ENCODE peak calls at places on chromosomes 6 and 20, in ten cellular contexts. J is stomach, E is A549, R is HCT116, V is uterus, N is upper lobe of left lung, Z is vagina, U is HepG2, D is IMR-90, O is ovary. P is an unnamed sample.
A peak's percentile ranks its signal among the peaks of the same experiment; 100 is the strongest.

GRCh38 chr6:41571066-41571780 is 25.0 kb downstream of the FOXP4 start:
- DNase-seq in J (no peak), E (no peak), R (no peak), V (peak; percentile 44), N (no peak), Z (no peak), U (no peak), D (no peak), O (no peak), P (peak; percentile 93)

GRCh38 chr6:145546265-145546664 is 189.1 kb downstream of the EPM2A start:
- DNase-seq in J (no peak), E (no peak), R (no peak), V (no peak), N (no peak), Z (no peak), U (no peak), D (no peak), O (no peak), P (no peak)

GRCh38 chr6:135277422-135277821 is 96.3 kb downstream of the MYB start:
- DNase-seq in J (no peak), E (no peak), R (no peak), V (no peak), N (no peak), Z (no peak), U (no peak), D (no peak), O (no peak), P (no peak)

GRCh38 chr6:163137504-163137903 is 277.0 kb upstream of the QKI start:
- DNase-seq in J (no peak), E (no peak), R (no peak), V (no peak), N (no peak), Z (no peak), U (no peak), D (no peak), O (no peak), P (no peak)

GRCh38 chr6:42165016-42165415 is 8.1 kb upstream of the GUCA1A start:
- DNase-seq in J (no peak), E (no peak), R (no peak), V (no peak), N (no peak), Z (no peak), U (no peak), D (peak; percentile 71), O (no peak), P (peak; percentile 38)

GRCh38 chr6:9482030-9482731 is 932.7 kb downstream of the TFAP2A start:
- DNase-seq in J (no peak), E (peak; percentile 44), R (peak; percentile 78), V (no peak), N (no peak), Z (no peak), U (no peak), D (peak; percentile 96), O (no peak), P (no peak)

GRCh38 chr6:113103618-113104390 is 753.3 kb upstream of the MARCKS start:
- DNase-seq in J (no peak), E (no peak), R (no peak), V (no peak), N (no peak), Z (no peak), U (no peak), D (peak; percentile 74), O (no peak), P (no peak)

GRCh38 chr6:153814136-153814535 is 224.9 kb upstream of the OPRM1 start:
- DNase-seq in J (no peak), E (no peak), R (no peak), V (no peak), N (no peak), Z (no peak), U (no peak), D (no peak), O (no peak), P (no peak)

GRCh38 chr6:119742188-119742803 is 392.7 kb upstream of the MAN1A1 start:
- DNase-seq in J (peak; percentile 67), E (no peak), R (peak; percentile 53), V (no peak), N (peak; percentile 44), Z (no peak), U (peak; percentile 54), D (peak; percentile 24), O (no peak), P (peak; percentile 65)

GRCh38 chr6:107539849-107540464 is 50.0 kb downstream of the SOBP start:
- DNase-seq in J (no peak), E (no peak), R (no peak), V (no peak), N (no peak), Z (no peak), U (no peak), D (no peak), O (no peak), P (no peak)

GRCh38 chr6:53615633-53616449 is 49.7 kb downstream of the KLHL31 start:
- DNase-seq in J (peak; percentile 38), E (peak; percentile 80), R (peak; percentile 99), V (no peak), N (no peak), Z (no peak), U (peak; percentile 100), D (peak; percentile 91), O (no peak), P (peak; percentile 61)

GRCh38 chr20:45951925-45952834 is 17.7 kb downstream of the PCIF1 start:
- DNase-seq in J (no peak), E (no peak), R (no peak), V (no peak), N (no peak), Z (no peak), U (no peak), D (no peak), O (peak; percentile 17), P (no peak)

GRCh38 chr20:45949542-45950329 is 15.3 kb downstream of the PCIF1 start:
- DNase-seq in J (no peak), E (no peak), R (no peak), V (no peak), N (no peak), Z (no peak), U (no peak), D (no peak), O (peak; percentile 49), P (no peak)

GRCh38 chr20:45951474-45951873 is 17.0 kb downstream of the PCIF1 start:
- DNase-seq in J (no peak), E (no peak), R (no peak), V (no peak), N (no peak), Z (no peak), U (no peak), D (no peak), O (no peak), P (no peak)

GRCh38 chr20:45948742-45949541 is 14.5 kb downstream of the PCIF1 start:
- DNase-seq in J (no peak), E (no peak), R (no peak), V (no peak), N (no peak), Z (no peak), U (no peak), D (no peak), O (no peak), P (no peak)

GRCh38 chr20:45950330-45950646 is 15.8 kb downstream of the PCIF1 start:
- DNase-seq in J (no peak), E (no peak), R (no peak), V (no peak), N (no peak), Z (no peak), U (no peak), D (no peak), O (no peak), P (no peak)
- TF ChIP-seq POLR2A in J (no peak), E (no peak), R (no peak), V (no peak), N (no peak), Z (no peak), U (no peak), D (no peak), O (peak; percentile 10), P (no peak)

GRCh38 chr6:130371921-130372320 is 6.1 kb downstream of the TMEM200A start:
- DNase-seq in J (no peak), E (no peak), R (no peak), V (no peak), N (no peak), Z (no peak), U (no peak), D (no peak), O (no peak), P (no peak)
- H3K9me3 ChIP-seq in J (no peaks in the 10 kb centered on the region), E (no peaks in the 10 kb centered on the region), R (no peaks in the 10 kb centered on the region), V (no peaks in the 10 kb centered on the region), N (no peaks in the 10 kb centered on the region), Z (no peaks in the 10 kb centered on the region), U (no peaks in the 10 kb centered on the region), D (no peaks in the 10 kb centered on the region), O (no peaks in the 10 kb centered on the region), P (no peaks in the 10 kb centered on the region)

DNA sequence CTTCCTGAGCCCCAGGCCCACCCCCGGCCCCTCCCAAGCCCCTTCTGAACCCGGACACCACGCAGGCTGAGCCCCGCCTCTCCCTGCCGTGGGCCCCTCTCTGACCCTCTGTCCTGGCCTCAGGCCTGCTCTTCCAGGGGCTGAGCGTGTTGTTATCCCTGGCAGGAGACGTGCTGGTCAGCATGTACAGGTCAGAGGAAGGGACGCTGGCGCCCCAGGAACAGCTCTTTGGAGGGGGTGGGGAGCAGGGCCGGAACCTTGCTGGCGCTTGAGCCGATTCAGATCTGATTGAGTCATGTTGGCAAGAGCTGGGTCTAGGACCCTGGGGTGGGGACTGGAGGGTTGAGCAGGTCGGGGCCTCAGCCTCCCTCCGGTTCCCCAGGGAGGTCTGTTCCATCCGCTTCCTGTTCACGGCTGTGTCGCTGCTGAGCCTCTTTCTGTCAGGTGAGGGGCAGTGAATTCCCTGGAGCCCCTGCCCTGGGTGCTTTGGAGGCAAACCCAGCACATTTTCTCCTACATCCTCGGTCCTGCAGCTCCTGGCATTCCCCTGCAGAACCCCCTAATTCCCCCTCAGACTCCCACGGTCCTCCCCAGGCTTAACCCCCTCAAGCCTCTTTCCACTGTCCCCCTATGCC is 1.9 kb downstream of the SPAG4 start:
- DNase-seq in J (peak; percentile 55), E (peak; percentile 85), R (no peak), V (peak; percentile 64), N (peak; percentile 56), Z (no peak), U (peak; percentile 92), D (peak; percentile 53), O (peak; percentile 76), P (peak; percentile 51)
- TF ChIP-seq POLR2A in J (no peak), E (no peak), R (no peak), V (no peak), N (no peak), Z (no peak), U (peak; percentile 77), D (no peak), O (no peak), P (no peak)

GRCh38 chr6:76166874-76167273 is 94.4 kb upstream of the IMPG1 start:
- DNase-seq in J (no peak), E (no peak), R (no peak), V (no peak), N (no peak), Z (no peak), U (no peak), D (no peak), O (no peak), P (no peak)

GRCh38 chr6:76162811-76163210 is 90.3 kb upstream of the IMPG1 start:
- DNase-seq in J (no peak), E (no peak), R (no peak), V (no peak), N (no peak), Z (no peak), U (no peak), D (no peak), O (no peak), P (no peak)

GRCh38 chr6:76165471-76166221 is 93.2 kb upstream of the IMPG1 start:
- DNase-seq in J (no peak), E (no peak), R (no peak), V (no peak), N (no peak), Z (no peak), U (no peak), D (no peak), O (peak; percentile 11), P (no peak)

GRCh38 chr6:76166297-76166696 is 93.8 kb upstream of the IMPG1 start:
- DNase-seq in J (no peak), E (no peak), R (no peak), V (no peak), N (no peak), Z (no peak), U (no peak), D (no peak), O (no peak), P (no peak)
- H3K9me3 ChIP-seq in J (no peaks in the 10 kb centered on the region), E (no peaks in the 10 kb centered on the region), R (no peaks in the 10 kb centered on the region), V (no peaks in the 10 kb centered on the region), N (no peaks in the 10 kb centered on the region), Z (no peaks in the 10 kb centered on the region), U (peaks cover 48% of the 10 kb centered on the region), D (peaks cover 12% of the 10 kb centered on the region), O (no peaks in the 10 kb centered on the region), P (no peaks in the 10 kb centered on the region)

P was measured in thyroid gland.